ENCODE peak calls at places on chromosomes 4 and X, in five cellular contexts. One of them, this sample, is unnamed.

GRCh38 chrX:135973025-135973547 is 702 bp downstream of the MMGT1 start:
- DNase-seq in CD4-positive, CD25-positive, alpha-beta regulatory T cell: peak; percentile 23
- DNase-seq in CD8-positive, alpha-beta T cell: no peak
- DNase-seq in GM23338: peak; percentile 1
- DNase-seq in heart left ventricle: no peak
- DNase-seq in this sample: peak; percentile 21

GRCh38 chr4:4496604-4497372 is 45.1 kb downstream of the STX18 start:
- DNase-seq in CD4-positive, CD25-positive, alpha-beta regulatory T cell: no peak
- DNase-seq in CD8-positive, alpha-beta T cell: no peak
- DNase-seq in GM23338: no peak
- DNase-seq in heart left ventricle: no peak
- DNase-seq in this sample: no peak

GRCh38 chr4:106450249-106450648 is 81.7 kb upstream of the GIMD1 start:
- DNase-seq in CD4-positive, CD25-positive, alpha-beta regulatory T cell: no peak
- DNase-seq in CD8-positive, alpha-beta T cell: no peak
- DNase-seq in GM23338: no peak
- DNase-seq in heart left ventricle: no peak
- DNase-seq in this sample: no peak

GRCh38 chrX:97860206-97860605 is 976.5 kb downstream of the RPA4 start:
- DNase-seq in CD4-positive, CD25-positive, alpha-beta regulatory T cell: no peak
- DNase-seq in CD8-positive, alpha-beta T cell: no peak
- DNase-seq in GM23338: no peak
- DNase-seq in heart left ventricle: no peak
- DNase-seq in this sample: peak; percentile 47

GRCh38 chr4:122827899-122828601 is 1.4 kb downstream of the FGF2 start:
- DNase-seq in CD4-positive, CD25-positive, alpha-beta regulatory T cell: peak; percentile 57
- DNase-seq in CD8-positive, alpha-beta T cell: peak; percentile 14
- DNase-seq in GM23338: peak; percentile 95
- DNase-seq in heart left ventricle: no peak
- DNase-seq in this sample: peak; percentile 48

GRCh38 chr4:173009129-173009823 is 159.3 kb upstream of the GALNT7 start:
- DNase-seq in CD4-positive, CD25-positive, alpha-beta regulatory T cell: no peak
- DNase-seq in CD8-positive, alpha-beta T cell: no peak
- DNase-seq in GM23338: no peak
- DNase-seq in heart left ventricle: no peak
- DNase-seq in this sample: no peak

GRCh38 chr4:38131371-38132139 is 171.4 kb downstream of the PTTG2 start:
- DNase-seq in CD4-positive, CD25-positive, alpha-beta regulatory T cell: peak; percentile 89
- DNase-seq in CD8-positive, alpha-beta T cell: peak; percentile 69
- DNase-seq in GM23338: peak; percentile 80
- DNase-seq in heart left ventricle: no peak
- DNase-seq in this sample: no peak

GRCh38 chr4:56817840-56818491 is 3.5 kb downstream of the SPINK2 start:
- DNase-seq in CD4-positive, CD25-positive, alpha-beta regulatory T cell: peak; percentile 39
- DNase-seq in CD8-positive, alpha-beta T cell: peak; percentile 21
- DNase-seq in GM23338: no peak
- DNase-seq in heart left ventricle: no peak
- DNase-seq in this sample: peak; percentile 13

GRCh38 chrX:134911348-134911747 is 79.4 kb upstream of the SMIM10 start:
- DNase-seq in CD4-positive, CD25-positive, alpha-beta regulatory T cell: no peak
- DNase-seq in CD8-positive, alpha-beta T cell: no peak
- DNase-seq in GM23338: no peak
- DNase-seq in heart left ventricle: no peak
- DNase-seq in this sample: no peak

GRCh38 chr4:112031712-112032328 is 113.4 kb upstream of the FAM241A start:
- DNase-seq in CD4-positive, CD25-positive, alpha-beta regulatory T cell: peak; percentile 15
- DNase-seq in CD8-positive, alpha-beta T cell: no peak
- DNase-seq in GM23338: peak; percentile 78
- DNase-seq in heart left ventricle: no peak
- DNase-seq in this sample: peak; percentile 49

GRCh38 chrX:129445436-129445835 is 77.9 kb downstream of the SMARCA1 start:
- DNase-seq in CD4-positive, CD25-positive, alpha-beta regulatory T cell: no peak
- DNase-seq in CD8-positive, alpha-beta T cell: no peak
- DNase-seq in GM23338: no peak
- DNase-seq in heart left ventricle: no peak
- DNase-seq in this sample: no peak

GRCh38 chr4:184282895-184283654 is 65.4 kb upstream of the ENPP6 start:
- DNase-seq in CD4-positive, CD25-positive, alpha-beta regulatory T cell: peak; percentile 52
- DNase-seq in CD8-positive, alpha-beta T cell: peak; percentile 6
- DNase-seq in GM23338: no peak
- DNase-seq in heart left ventricle: no peak
- DNase-seq in this sample: no peak

GRCh38 chr4:184284742-184285141 is 67.1 kb upstream of the ENPP6 start:
- DNase-seq in CD4-positive, CD25-positive, alpha-beta regulatory T cell: no peak
- DNase-seq in CD8-positive, alpha-beta T cell: no peak
- DNase-seq in GM23338: no peak
- DNase-seq in heart left ventricle: no peak
- DNase-seq in this sample: no peak

GRCh38 chr4:184282251-184282713 is 64.6 kb upstream of the ENPP6 start:
- DNase-seq in CD4-positive, CD25-positive, alpha-beta regulatory T cell: peak; percentile 82
- DNase-seq in CD8-positive, alpha-beta T cell: peak; percentile 50
- DNase-seq in GM23338: peak; percentile 54
- DNase-seq in heart left ventricle: no peak
- DNase-seq in this sample: peak; percentile 84

GRCh38 chr4:184283659-184284335 is 66.1 kb upstream of the ENPP6 start:
- DNase-seq in CD4-positive, CD25-positive, alpha-beta regulatory T cell: no peak
- DNase-seq in CD8-positive, alpha-beta T cell: no peak
- DNase-seq in GM23338: no peak
- DNase-seq in heart left ventricle: no peak
- DNase-seq in this sample: no peak

GRCh38 chr4:184284336-184284690 is 66.6 kb upstream of the ENPP6 start:
- DNase-seq in CD4-positive, CD25-positive, alpha-beta regulatory T cell: no peak
- DNase-seq in CD8-positive, alpha-beta T cell: no peak
- DNase-seq in GM23338: no peak
- DNase-seq in heart left ventricle: no peak
- DNase-seq in this sample: no peak
- H3K27me3 ChIP-seq in CD4-positive, CD25-positive, alpha-beta regulatory T cell: no peaks in the 10 kb centered on the region
- H3K27me3 ChIP-seq in CD8-positive, alpha-beta T cell: no peaks in the 10 kb centered on the region
- H3K27me3 ChIP-seq in GM23338: no peaks in the 10 kb centered on the region
- H3K27me3 ChIP-seq in heart left ventricle: no peaks in the 10 kb centered on the region
- H3K27me3 ChIP-seq in this sample: no peaks in the 10 kb centered on the region

DNA sequence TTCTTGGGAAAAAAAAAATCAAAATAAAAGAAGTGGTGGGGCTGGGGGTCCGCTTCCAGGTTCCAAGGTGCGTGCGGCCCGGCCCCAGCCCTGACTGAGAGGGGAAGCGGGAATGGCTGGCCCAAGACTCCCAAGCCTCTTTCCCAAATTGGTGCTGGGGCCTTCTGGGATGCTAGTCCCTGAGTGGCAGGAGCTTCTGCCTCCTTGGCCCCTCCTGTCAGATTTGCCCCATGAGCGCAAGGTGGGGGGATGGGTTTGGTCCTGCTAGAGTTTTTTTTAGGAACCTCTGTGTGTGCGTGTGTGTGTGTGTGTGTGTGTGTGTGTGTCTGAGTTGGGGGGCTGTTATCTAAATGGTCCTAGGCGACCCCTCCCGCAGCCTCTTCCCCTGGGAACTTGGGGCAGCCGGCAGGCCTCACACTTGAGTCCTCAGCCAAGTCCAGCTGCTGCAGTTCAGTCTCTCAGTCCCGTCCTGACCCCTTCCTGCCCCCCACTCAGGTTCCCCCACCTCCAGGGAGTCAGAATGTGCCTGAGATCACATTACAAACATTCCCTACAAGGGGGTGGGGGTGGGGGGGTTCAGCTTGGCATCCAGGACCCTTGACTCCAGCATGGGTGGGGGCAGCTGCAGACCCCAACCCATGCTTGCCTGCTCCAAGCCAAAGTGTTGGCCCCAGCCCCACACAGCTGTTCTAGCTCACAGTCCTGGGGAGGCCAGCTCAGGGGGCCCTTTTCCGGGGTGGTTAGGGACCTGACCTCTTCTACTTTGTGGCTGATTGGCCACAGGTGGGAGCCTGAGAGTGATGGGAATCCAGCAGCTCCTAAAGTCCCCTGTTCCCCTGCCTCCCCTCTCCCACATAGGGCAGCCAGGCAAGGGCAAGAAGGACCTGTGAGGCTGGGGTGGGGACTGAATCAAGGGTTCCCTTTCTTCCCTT is 4.0 kb downstream of the EFNB1 start:
- DNase-seq in CD4-positive, CD25-positive, alpha-beta regulatory T cell: no peak
- DNase-seq in CD8-positive, alpha-beta T cell: no peak
- DNase-seq in GM23338: peak; percentile 25
- DNase-seq in heart left ventricle: no peak
- DNase-seq in this sample: no peak
- H3K4me3 ChIP-seq in CD4-positive, CD25-positive, alpha-beta regulatory T cell: no peak overlapping the region
- H3K4me3 ChIP-seq in CD8-positive, alpha-beta T cell: no peak overlapping the region
- H3K4me3 ChIP-seq in GM23338: peak overlapping the region; percentile 20
- H3K4me3 ChIP-seq in heart left ventricle: peak overlapping the region; percentile 89
- H3K4me3 ChIP-seq in this sample: peak overlapping the region; percentile 79

DNA sequence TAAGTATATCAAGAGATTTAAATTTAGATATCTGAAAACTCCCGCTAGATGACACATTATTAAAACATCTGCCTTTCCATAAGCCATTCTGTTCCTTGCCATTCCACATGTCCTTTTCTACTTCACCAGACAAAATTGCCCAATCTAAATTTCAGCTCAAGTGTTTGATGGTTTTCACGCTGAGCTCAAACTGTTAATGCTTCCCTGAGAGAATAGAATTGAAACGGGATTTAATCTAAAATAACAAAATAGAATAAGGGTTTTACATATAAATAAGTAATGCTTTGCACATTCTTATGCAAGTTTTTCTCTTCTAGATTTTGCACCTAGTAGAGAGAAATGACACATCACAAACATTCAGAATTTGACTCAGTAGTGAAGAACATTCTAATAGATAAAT is 764.5 kb upstream of the TENM3 start:
- DNase-seq in CD4-positive, CD25-positive, alpha-beta regulatory T cell: no peak
- DNase-seq in CD8-positive, alpha-beta T cell: no peak
- DNase-seq in GM23338: no peak
- DNase-seq in heart left ventricle: no peak
- DNase-seq in this sample: no peak
- H3K27me3 ChIP-seq in CD4-positive, CD25-positive, alpha-beta regulatory T cell: no peaks in the 10 kb centered on the region
- H3K27me3 ChIP-seq in CD8-positive, alpha-beta T cell: no peaks in the 10 kb centered on the region
- H3K27me3 ChIP-seq in GM23338: no peaks in the 10 kb centered on the region
- H3K27me3 ChIP-seq in heart left ventricle: no peaks in the 10 kb centered on the region
- H3K27me3 ChIP-seq in this sample: no peaks in the 10 kb centered on the region

GRCh38 chr4:15006416-15007024 is 4.2 kb downstream of the CPEB2 start:
- DNase-seq in CD4-positive, CD25-positive, alpha-beta regulatory T cell: peak; percentile 64
- DNase-seq in CD8-positive, alpha-beta T cell: no peak
- DNase-seq in GM23338: no peak
- DNase-seq in heart left ventricle: no peak
- DNase-seq in this sample: peak; percentile 62

GRCh38 chr4:15010038-15010585 is 7.8 kb downstream of the CPEB2 start:
- DNase-seq in CD4-positive, CD25-positive, alpha-beta regulatory T cell: no peak
- DNase-seq in CD8-positive, alpha-beta T cell: no peak
- DNase-seq in GM23338: peak; percentile 29
- DNase-seq in heart left ventricle: no peak
- DNase-seq in this sample: no peak

GRCh38 chr4:15004701-15005301 is 2.5 kb downstream of the CPEB2 start:
- DNase-seq in CD4-positive, CD25-positive, alpha-beta regulatory T cell: peak; percentile 42
- DNase-seq in CD8-positive, alpha-beta T cell: peak; percentile 36
- DNase-seq in GM23338: peak; percentile 80
- DNase-seq in heart left ventricle: peak; percentile 88
- DNase-seq in this sample: peak; percentile 57

GRCh38 chr4:15005474-15006115 is 3.3 kb downstream of the CPEB2 start:
- DNase-seq in CD4-positive, CD25-positive, alpha-beta regulatory T cell: no peak
- DNase-seq in CD8-positive, alpha-beta T cell: no peak
- DNase-seq in GM23338: no peak
- DNase-seq in heart left ventricle: no peak
- DNase-seq in this sample: peak; percentile 7

GRCh38 chr4:15007201-15007600 is 4.9 kb downstream of the CPEB2 start:
- DNase-seq in CD4-positive, CD25-positive, alpha-beta regulatory T cell: no peak
- DNase-seq in CD8-positive, alpha-beta T cell: no peak
- DNase-seq in GM23338: peak; percentile 41
- DNase-seq in heart left ventricle: no peak
- DNase-seq in this sample: no peak
- H3K4me3 ChIP-seq in CD4-positive, CD25-positive, alpha-beta regulatory T cell: peak overlapping the region; percentile 6
- H3K4me3 ChIP-seq in CD8-positive, alpha-beta T cell: no peak overlapping the region
- H3K4me3 ChIP-seq in GM23338: peak overlapping the region; percentile 22
- H3K4me3 ChIP-seq in heart left ventricle: peak overlapping the region; percentile 92
- H3K4me3 ChIP-seq in this sample: no peak overlapping the region

DNA sequence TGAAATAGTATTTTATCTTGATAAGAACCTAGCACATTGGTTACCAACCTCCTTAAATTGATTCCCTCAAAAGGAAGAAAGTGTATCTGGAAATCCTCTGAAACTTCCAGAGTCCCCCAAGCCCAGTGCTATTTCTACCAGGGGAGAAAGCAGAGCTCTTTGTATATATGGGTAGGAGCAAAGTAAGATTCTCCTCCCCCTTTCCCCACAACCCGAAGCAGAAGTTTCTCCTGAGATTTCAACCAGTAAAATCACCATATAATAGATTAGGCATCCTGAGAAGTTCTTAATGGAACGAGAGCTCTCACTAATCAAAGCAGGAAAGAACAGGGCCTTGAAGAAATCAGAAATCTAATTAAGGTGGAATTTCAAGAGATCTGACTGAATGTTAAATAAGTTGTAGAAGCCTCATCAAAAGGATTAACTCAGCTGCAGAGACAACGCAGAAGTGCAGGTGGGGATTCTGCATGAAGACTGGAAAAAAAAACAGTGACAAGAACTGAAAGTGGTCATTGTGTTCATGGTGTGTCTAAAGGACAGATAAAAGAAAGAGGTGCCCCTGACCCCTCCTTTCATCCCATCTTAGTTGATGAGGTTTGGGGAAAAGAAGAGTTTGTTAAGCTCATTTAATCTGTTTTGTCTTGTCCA is 39.1 kb downstream of the VSIG4 start:
- DNase-seq in CD4-positive, CD25-positive, alpha-beta regulatory T cell: no peak
- DNase-seq in CD8-positive, alpha-beta T cell: no peak
- DNase-seq in GM23338: no peak
- DNase-seq in heart left ventricle: no peak
- DNase-seq in this sample: no peak
- H3K27me3 ChIP-seq in CD4-positive, CD25-positive, alpha-beta regulatory T cell: no peaks in the 10 kb centered on the region
- H3K27me3 ChIP-seq in CD8-positive, alpha-beta T cell: no peaks in the 10 kb centered on the region
- H3K27me3 ChIP-seq in GM23338: no peaks in the 10 kb centered on the region
- H3K27me3 ChIP-seq in heart left ventricle: no peaks in the 10 kb centered on the region
- H3K27me3 ChIP-seq in this sample: no peaks in the 10 kb centered on the region

DNA sequence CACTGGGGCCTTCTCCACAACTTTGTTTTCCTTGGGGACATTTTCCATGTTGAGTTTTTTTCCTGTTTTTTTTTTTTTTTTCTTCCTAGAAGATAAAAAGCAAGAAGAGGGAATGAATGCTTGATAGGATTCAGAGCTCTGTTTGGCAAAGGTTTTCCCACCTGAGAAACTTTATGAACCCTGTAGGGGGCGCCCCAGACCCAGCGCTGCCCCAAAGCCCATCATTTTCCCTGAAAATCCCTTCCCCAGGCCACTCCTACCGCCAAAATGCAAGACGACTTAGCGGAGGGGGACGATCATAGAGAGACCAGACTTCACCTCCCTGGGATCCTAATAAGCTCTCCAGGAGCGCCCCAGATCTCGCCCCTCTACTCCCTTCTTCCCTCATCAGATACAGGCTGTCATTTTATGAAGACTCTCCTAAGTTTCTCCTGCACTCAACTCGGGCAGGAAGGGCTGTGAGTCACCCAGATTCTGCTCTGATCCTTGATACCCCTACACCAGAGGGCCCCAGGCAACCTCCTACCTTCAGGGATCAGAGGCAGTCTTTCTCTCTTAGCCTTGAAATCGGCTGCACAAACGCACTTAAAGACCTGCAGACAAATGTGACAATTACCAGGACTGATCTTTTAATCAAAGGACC is 1.4 kb downstream of the BEX5 start:
- DNase-seq in CD4-positive, CD25-positive, alpha-beta regulatory T cell: peak; percentile 2
- DNase-seq in CD8-positive, alpha-beta T cell: no peak
- DNase-seq in GM23338: peak; percentile 64
- DNase-seq in heart left ventricle: no peak
- DNase-seq in this sample: no peak
- H3K4me3 ChIP-seq in CD4-positive, CD25-positive, alpha-beta regulatory T cell: peak overlapping the region; percentile 78
- H3K4me3 ChIP-seq in CD8-positive, alpha-beta T cell: peak overlapping the region; percentile 63
- H3K4me3 ChIP-seq in GM23338: peak overlapping the region; percentile 69
- H3K4me3 ChIP-seq in heart left ventricle: no peak overlapping the region
- H3K4me3 ChIP-seq in this sample: no peak overlapping the region